ENCODE peak calls at places on chromosomes 5 and 9, in seven cellular contexts. X is LHCN-M2; H is GM04503; P is effector memory CD4-positive, alpha-beta T cell; O is kidney epithelial cell; A is hypothalamus; Z is fibroblast of the aortic adventitia. G is an unnamed sample.

GRCh38 chr9:125126019-125126746 is 17.1 kb downstream of the SCAI start:
- DNase-seq in H (peak), X (peak), A (peak), Z (peak), O (peak), P (peak), G (peak)

GRCh38 chr9:130521715-130522114 is 57.7 kb upstream of the FUBP3 start:
- DNase-seq in X (no peak), P (no peak), A (no peak), O (no peak), H (no peak), Z (no peak), G (no peak)

GRCh38 chr5:173882632-173883031 is 5.5 kb upstream of the CPEB4 start:
- DNase-seq in P (no peak), H (no peak), Z (no peak), O (no peak), A (no peak), X (peak), G (peak)

GRCh38 chr5:77645158-77645994 is 6.9 kb upstream of the OTP start:
- DNase-seq in H (no peak), O (no peak), A (no peak), P (no peak), Z (no peak), X (no peak), G (peak)

GRCh38 chr9:97512966-97513560 is 11.6 kb downstream of the TMOD1 start:
- DNase-seq in P (no peak), O (no peak), H (no peak), A (no peak), X (no peak), Z (no peak), G (no peak)

GRCh38 chr5:38497946-38498345 is 58.5 kb downstream of the LIFR start:
- DNase-seq in A (no peak), P (no peak), H (no peak), Z (peak), X (peak), O (no peak), G (peak)

GRCh38 chr9:18795947-18796705 is 236.9 kb downstream of the SAXO1 start:
- DNase-seq in H (peak), O (no peak), A (peak), X (peak), P (no peak), Z (peak), G (no peak)

GRCh38 chr5:169350016-169350415 is 49.1 kb upstream of the SLIT3 start:
- DNase-seq in O (peak), Z (peak), H (peak), X (no peak), P (no peak), A (no peak), G (peak)

GRCh38 chr5:111582962-111583669 is 70.8 kb upstream of the STARD4 start:
- DNase-seq in X (peak), O (no peak), Z (peak), A (no peak), P (no peak), H (peak), G (peak)

GRCh38 chr5:56668996-56669395 is 146.4 kb upstream of the MAP3K1 start:
- DNase-seq in H (no peak), X (no peak), A (no peak), P (no peak), O (no peak), Z (no peak), G (no peak)

GRCh38 chr9:81686614-81687520 is 2.5 kb downstream of the TLE1 start:
- DNase-seq in X (peak), A (peak), H (no peak), O (peak), P (no peak), Z (peak), G (peak)

GRCh38 chr5:39083968-39084367 is 9.8 kb upstream of the RICTOR start:
- DNase-seq in O (no peak), X (no peak), A (no peak), P (no peak), Z (no peak), H (no peak), G (no peak)

GRCh38 chr9:68919666-68920065 is 94.2 kb downstream of the PRKACG start:
- DNase-seq in Z (no peak), A (no peak), H (no peak), O (no peak), P (no peak), X (no peak), G (no peak)

GRCh38 chr5:107878676-107879075 is 207.9 kb upstream of the EFNA5 start:
- DNase-seq in A (peak), Z (peak), X (no peak), O (no peak), H (no peak), P (no peak), G (no peak)

GRCh38 chr5:129500101-129500500 is 40.0 kb downstream of the ADAMTS19 start:
- DNase-seq in X (no peak), P (no peak), H (no peak), A (no peak), Z (no peak), O (no peak), G (no peak)

GRCh38 chr5:145946112-145946861 is 9.9 kb downstream of the SH3RF2 start:
- DNase-seq in H (peak), Z (peak), X (peak), P (no peak), O (peak), A (no peak), G (peak)

GRCh38 chr9:95736370-95736769 is 139.1 kb upstream of the ERCC6L2 start:
- DNase-seq in P (no peak), Z (no peak), A (no peak), H (no peak), O (no peak), X (no peak), G (no peak)

GRCh38 chr9:31588010-31588409 is 796.4 kb upstream of the ACO1 start:
- DNase-seq in O (no peak), X (no peak), H (no peak), A (no peak), Z (no peak), P (no peak), G (no peak)

GRCh38 chr9:128637656-128638055 is 19.0 kb downstream of the DYNC2I2 start:
- DNase-seq in H (no peak), X (peak), A (peak), Z (no peak), P (no peak), O (no peak), G (peak)

GRCh38 chr5:53091304-53091703 is 18.3 kb downstream of the MOCS2 start:
- DNase-seq in O (no peak), Z (peak), X (peak), P (no peak), H (no peak), A (no peak), G (peak)

GRCh38 chr9:129606161-129607025 is 14.5 kb downstream of the C9orf50 start:
- DNase-seq in H (no peak), P (no peak), Z (no peak), A (no peak), O (no peak), X (no peak), G (no peak)

GRCh38 chr5:95826949-95827595 is 4.5 kb upstream of the GLRX start:
- DNase-seq in A (no peak), P (no peak), X (no peak), H (no peak), O (no peak), Z (no peak), G (no peak)

GRCh38 chr9:107989544-107989943 is 500.0 kb upstream of the KLF4 start:
- DNase-seq in X (no peak), Z (peak), O (no peak), A (no peak), P (no peak), H (peak), G (no peak)

GRCh38 chr9:97766092-97766491 is 69.0 kb upstream of the XPA start:
- DNase-seq in Z (no peak), O (no peak), P (no peak), H (peak), X (peak), A (no peak), G (peak)

G was measured in RPMI7951.